ENCODE peak calls at places on chromosome 1, in eight cellular contexts. V is AG09319; H is stimulated activated CD8-positive, alpha-beta memory T cell treated with anti-CD3 and anti-CD28 coated beads, Interleukin-4, amount 100 ng/mL, for 48 hours; F is Right ventricle myocardium superior; P is CD8-positive, alpha-beta memory T cell; J is stimulated activated CD4-positive, alpha-beta T cell treated with anti-CD3 and anti-CD28 coated beads, Interleukin-15, amount 100 ng/mL, for 1 hour; W is AG08396; Y is putamen. A is an unnamed sample.

GRCh38 chr1:109926662-109927300 is 16.1 kb downstream of the CSF1 start:
- DNase-seq in V (no peak), H (no peak), F (no peak), P (no peak), J (no peak), W (peak), Y (no peak), A (no peak)

GRCh38 chr1:109404838-109405237 is 7.1 kb upstream of the SORT1 start:
- DNase-seq in V (no peak), H (no peak), F (no peak), P (no peak), J (no peak), W (no peak), Y (no peak), A (no peak)

GRCh38 chr1:50279622-50280320 is 143.5 kb downstream of the DMRTA2 start:
- DNase-seq in V (no peak), H (peak), F (no peak), P (no peak), J (no peak), W (no peak), Y (no peak), A (no peak)

GRCh38 chr1:109782927-109783326 is 19.2 kb upstream of the EPS8L3 start:
- DNase-seq in V (no peak), H (no peak), F (peak), P (no peak), J (no peak), W (no peak), Y (no peak), A (no peak)

GRCh38 chr1:77533660-77534295 is 148.7 kb downstream of the ZZZ3 start:
- DNase-seq in V (peak), H (peak), F (no peak), P (peak), J (peak), W (peak), Y (peak), A (peak)

GRCh38 chr1:58755468-58755872 is 28.4 kb downstream of the JUN start:
- DNase-seq in V (peak), H (peak), F (no peak), P (peak), J (peak), W (peak), Y (no peak), A (peak)

GRCh38 chr1:17502326-17502778 is 37.1 kb upstream of the ARHGEF10L start:
- DNase-seq in V (peak), H (peak), F (peak), P (peak), J (peak), W (peak), Y (peak), A (peak)

GRCh38 chr1:100627936-100628335 is 90.0 kb downstream of the GPR88 start:
- DNase-seq in V (no peak), H (no peak), F (no peak), P (no peak), J (no peak), W (no peak), Y (no peak), A (no peak)

GRCh38 chr1:186503210-186503609 is 42.3 kb upstream of the PDC start:
- DNase-seq in V (no peak), H (no peak), F (no peak), P (no peak), J (no peak), W (no peak), Y (no peak), A (no peak)

GRCh38 chr1:29758764-29759499 is 522.6 kb downstream of the PTPRU start:
- DNase-seq in V (no peak), H (peak), F (no peak), P (no peak), J (no peak), W (no peak), Y (no peak), A (no peak)

GRCh38 chr1:47618830-47619229 is 181.0 kb downstream of the FOXD2 start:
- DNase-seq in V (no peak), H (no peak), F (no peak), P (no peak), J (no peak), W (no peak), Y (no peak), A (no peak)

GRCh38 chr1:9444532-9444931 is 94.7 kb upstream of the SLC25A33 start:
- DNase-seq in V (no peak), H (no peak), F (no peak), P (no peak), J (no peak), W (no peak), Y (no peak), A (no peak)

GRCh38 chr1:58782308-58783089 is 1.3 kb downstream of the JUN start:
- DNase-seq in V (no peak), H (peak), F (peak), P (peak), J (peak), W (peak), Y (peak), A (peak)

GRCh38 chr1:67407498-67407897 is 22.7 kb downstream of the SERBP1 start:
- DNase-seq in V (no peak), H (no peak), F (no peak), P (no peak), J (no peak), W (peak), Y (no peak), A (no peak)

GRCh38 chr1:56915960-56916359 is 49.9 kb downstream of the C8B start:
- DNase-seq in V (no peak), H (no peak), F (peak), P (no peak), J (no peak), W (no peak), Y (no peak), A (no peak)

GRCh38 chr1:186648606-186649005 is 31.6 kb downstream of the PTGS2 start:
- DNase-seq in V (no peak), H (no peak), F (no peak), P (no peak), J (no peak), W (no peak), Y (no peak), A (no peak)

GRCh38 chr1:6420594-6421042 is 899 bp upstream of the HES2 start:
- DNase-seq in V (no peak), H (peak), F (no peak), P (no peak), J (no peak), W (no peak), Y (no peak), A (no peak)

GRCh38 chr1:18090636-18091035 is 17.0 kb upstream of the IGSF21 start:
- DNase-seq in V (no peak), H (no peak), F (no peak), P (no peak), J (no peak), W (no peak), Y (no peak), A (no peak)

GRCh38 chr1:112761714-112762480 is 46.8 kb upstream of the PPM1J start:
- DNase-seq in V (no peak), H (no peak), F (no peak), P (no peak), J (no peak), W (no peak), Y (no peak), A (no peak)

GRCh38 chr1:87024936-87025537 is 110.6 kb downstream of the HS2ST1 start:
- DNase-seq in V (peak), H (no peak), F (no peak), P (no peak), J (no peak), W (peak), Y (no peak), A (no peak)

GRCh38 chr1:63704443-63704842 is 69.4 kb upstream of the ROR1 start:
- DNase-seq in V (no peak), H (no peak), F (no peak), P (no peak), J (no peak), W (no peak), Y (no peak), A (no peak)

GRCh38 chr1:244361764-244362473 is 89.8 kb downstream of the ADSS2 start:
- DNase-seq in V (peak), H (no peak), F (no peak), P (no peak), J (no peak), W (peak), Y (no peak), A (no peak)

A was measured in effector memory CD8-positive, alpha-beta T cell.